ENCODE peak calls at places on chromosome 17, in four cellular contexts. One of them, this sample, is unnamed.

GRCh38 chr17:43645765-43646481 is 15.8 kb downstream of the MEOX1 start:
- DNase-seq in HepG2: no peak
- DNase-seq in H1: no peak
- DNase-seq in K562: no peak
- DNase-seq in this sample: no peak

GRCh38 chr17:73420897-73421296 is 109.1 kb upstream of the CDC42EP4 start:
- DNase-seq in HepG2: peak
- DNase-seq in H1: no peak
- DNase-seq in K562: peak
- DNase-seq in this sample: peak

GRCh38 chr17:35159926-35160325 is 12.3 kb downstream of the UNC45B start:
- DNase-seq in HepG2: no peak
- DNase-seq in H1: no peak
- DNase-seq in K562: no peak
- DNase-seq in this sample: no peak

GRCh38 chr17:72771734-72772133 is 320.8 kb downstream of the SLC39A11 start:
- DNase-seq in HepG2: no peak
- DNase-seq in H1: no peak
- DNase-seq in K562: no peak
- DNase-seq in this sample: no peak

GRCh38 chr17:80045703-80046102 is 9.3 kb downstream of the CCDC40 start:
- DNase-seq in HepG2: no peak
- DNase-seq in H1: no peak
- DNase-seq in K562: no peak
- DNase-seq in this sample: no peak

GRCh38 chr17:19549746-19550623 is 16.3 kb downstream of the SLC47A1 start:
- DNase-seq in HepG2: peak
- DNase-seq in H1: no peak
- DNase-seq in K562: no peak
- DNase-seq in this sample: no peak

GRCh38 chr17:64133546-64134215 is 3.7 kb upstream of the ERN1 start:
- DNase-seq in HepG2: peak
- DNase-seq in H1: no peak
- DNase-seq in K562: peak
- DNase-seq in this sample: no peak

GRCh38 chr17:48174833-48175232 is 67.3 kb downstream of the SNX11 start:
- DNase-seq in HepG2: no peak
- DNase-seq in H1: no peak
- DNase-seq in K562: no peak
- DNase-seq in this sample: no peak

GRCh38 chr17:61201211-61201610 is 198.4 kb upstream of the TBX2 start:
- DNase-seq in HepG2: peak
- DNase-seq in H1: no peak
- DNase-seq in K562: no peak
- DNase-seq in this sample: no peak

GRCh38 chr17:15886804-15887203 is 58.1 kb upstream of the ADORA2B start:
- DNase-seq in HepG2: no peak
- DNase-seq in H1: no peak
- DNase-seq in K562: no peak
- DNase-seq in this sample: peak

GRCh38 chr17:77304051-77304745 is 163.4 kb downstream of the SEC14L1 start:
- DNase-seq in HepG2: no peak
- DNase-seq in H1: no peak
- DNase-seq in K562: no peak
- DNase-seq in this sample: no peak
- TF ChIP-seq GABPA in HepG2: no peak
- TF ChIP-seq GABPA in H1: no peak
- TF ChIP-seq GABPA in K562: no peak
- TF ChIP-seq GABPA in this sample: no peak

DNA sequence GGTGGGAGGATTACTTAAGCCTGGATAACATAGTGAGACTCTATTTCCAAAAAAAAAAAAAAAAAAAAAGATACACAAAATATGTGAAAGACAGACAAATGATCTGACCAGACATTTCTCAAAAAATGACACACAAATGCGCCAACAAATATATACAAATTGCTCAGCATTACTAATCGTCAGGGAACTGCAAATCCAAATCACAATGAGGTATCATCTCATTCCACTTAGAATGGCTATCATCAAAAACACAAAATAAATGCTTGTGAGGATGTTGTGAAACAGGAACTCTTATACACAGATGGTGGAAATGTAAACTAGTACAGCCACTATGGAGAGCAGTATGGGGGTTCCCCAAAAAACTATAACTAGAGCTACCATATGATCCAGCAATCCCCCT is 62.4 kb downstream of the STX8 start:
- DNase-seq in HepG2: no peak
- DNase-seq in H1: no peak
- DNase-seq in K562: no peak
- DNase-seq in this sample: no peak
- TF ChIP-seq GABPA in HepG2: no peak
- TF ChIP-seq GABPA in H1: no peak
- TF ChIP-seq GABPA in K562: no peak
- TF ChIP-seq GABPA in this sample: no peak

GRCh38 chr17:59827721-59828477 is 64.8 kb downstream of the TUBD1 start:
- DNase-seq in HepG2: no peak
- DNase-seq in H1: no peak
- DNase-seq in K562: no peak
- DNase-seq in this sample: no peak

GRCh38 chr17:59828478-59828760 is 64.3 kb downstream of the TUBD1 start:
- DNase-seq in HepG2: no peak
- DNase-seq in H1: no peak
- DNase-seq in K562: no peak
- DNase-seq in this sample: no peak

GRCh38 chr17:59829217-59830006 is 63.3 kb downstream of the TUBD1 start:
- DNase-seq in HepG2: peak
- DNase-seq in H1: no peak
- DNase-seq in K562: peak
- DNase-seq in this sample: peak

GRCh38 chr17:59830846-59831486 is 61.8 kb downstream of the TUBD1 start:
- DNase-seq in HepG2: no peak
- DNase-seq in H1: no peak
- DNase-seq in K562: no peak
- DNase-seq in this sample: no peak

GRCh38 chr17:59830007-59830630 is 62.6 kb downstream of the TUBD1 start:
- DNase-seq in HepG2: no peak
- DNase-seq in H1: no peak
- DNase-seq in K562: no peak
- DNase-seq in this sample: no peak
- TF ChIP-seq GABPA in HepG2: no peak
- TF ChIP-seq GABPA in H1: no peak
- TF ChIP-seq GABPA in K562: no peak
- TF ChIP-seq GABPA in this sample: no peak

DNA sequence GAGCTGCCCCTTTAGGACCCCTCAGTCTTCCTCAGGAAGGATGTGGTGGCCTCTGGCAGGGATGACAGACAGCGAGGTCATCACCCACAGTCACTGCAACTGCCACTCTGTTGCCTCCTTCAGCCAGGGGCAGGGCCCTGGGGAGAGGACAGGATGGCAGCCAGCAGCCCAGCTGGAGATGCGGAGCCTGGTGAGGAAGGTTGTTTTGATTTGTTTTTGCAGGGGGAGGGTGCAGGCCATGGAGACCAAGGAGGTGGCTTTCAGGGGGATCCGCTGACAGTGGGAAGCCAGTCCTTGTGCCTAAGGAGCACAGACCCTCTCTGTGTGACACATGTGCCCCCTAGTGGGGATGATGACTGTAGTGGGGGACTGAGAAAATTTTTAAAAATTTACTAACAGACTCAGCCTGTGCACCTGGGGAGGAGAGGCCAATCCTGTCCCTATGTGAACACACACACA is 7.4 kb downstream of the PRCD start:
- DNase-seq in HepG2: peak
- DNase-seq in H1: no peak
- DNase-seq in K562: peak
- DNase-seq in this sample: peak
- TF ChIP-seq GABPA in HepG2: no peak
- TF ChIP-seq GABPA in H1: no peak
- TF ChIP-seq GABPA in K562: no peak
- TF ChIP-seq GABPA in this sample: no peak

DNA sequence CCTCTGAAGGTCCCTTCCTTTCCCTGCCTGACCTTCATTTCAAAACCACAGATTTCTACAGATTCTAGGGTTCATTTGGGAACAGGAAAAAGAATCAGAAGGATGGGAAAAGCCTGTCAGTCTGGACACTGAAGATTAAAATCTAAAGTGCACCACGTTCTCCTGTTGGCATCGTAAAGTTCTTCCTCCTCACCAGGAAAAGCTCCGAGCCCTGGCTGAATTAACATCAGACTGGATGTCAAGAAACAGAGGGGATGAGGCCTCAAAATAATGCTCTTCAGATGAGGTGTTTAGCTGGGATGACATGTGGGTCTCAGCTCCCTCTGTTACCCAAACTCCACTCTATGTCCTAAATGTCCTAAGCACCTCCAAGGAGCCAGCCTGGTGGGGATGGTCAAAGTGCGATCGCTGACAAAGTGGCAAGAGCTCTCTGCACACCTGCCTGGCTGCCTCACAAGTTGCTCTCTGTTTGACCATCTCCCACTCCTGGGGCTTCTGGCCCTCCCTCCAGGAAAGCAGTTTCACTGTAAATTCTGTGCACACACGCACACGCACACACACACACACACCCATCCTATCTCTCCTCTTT is 1.9 kb downstream of the PITPNA start:
- DNase-seq in HepG2: no peak
- DNase-seq in H1: no peak
- DNase-seq in K562: no peak
- DNase-seq in this sample: no peak
- TF ChIP-seq GABPA in HepG2: no peak
- TF ChIP-seq GABPA in H1: no peak
- TF ChIP-seq GABPA in K562: no peak
- TF ChIP-seq GABPA in this sample: no peak

DNA sequence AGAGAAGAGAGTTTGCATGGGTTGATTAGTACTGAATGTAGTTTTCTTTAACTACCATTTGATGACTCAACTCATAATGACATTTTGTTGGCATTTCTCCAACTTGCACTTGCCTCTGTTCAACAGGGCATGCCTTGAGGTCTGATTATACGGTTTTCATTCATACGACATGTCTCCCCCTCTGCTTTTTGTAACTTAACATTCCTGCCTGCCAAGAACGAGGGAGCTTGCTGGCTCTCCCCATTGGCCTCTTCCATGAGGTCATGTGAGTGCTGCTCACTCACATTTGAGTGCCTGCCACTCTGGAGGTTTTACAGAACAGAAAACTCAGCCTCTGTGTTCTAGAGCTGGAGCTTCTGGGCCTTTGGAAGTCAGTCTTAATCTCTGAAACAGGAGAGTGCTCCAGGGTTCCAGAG is 19.7 kb downstream of the MAP2K6 start:
- DNase-seq in HepG2: no peak
- DNase-seq in H1: no peak
- DNase-seq in K562: no peak
- DNase-seq in this sample: no peak
- TF ChIP-seq GABPA in HepG2: no peak
- TF ChIP-seq GABPA in H1: no peak
- TF ChIP-seq GABPA in K562: no peak
- TF ChIP-seq GABPA in this sample: no peak

DNA sequence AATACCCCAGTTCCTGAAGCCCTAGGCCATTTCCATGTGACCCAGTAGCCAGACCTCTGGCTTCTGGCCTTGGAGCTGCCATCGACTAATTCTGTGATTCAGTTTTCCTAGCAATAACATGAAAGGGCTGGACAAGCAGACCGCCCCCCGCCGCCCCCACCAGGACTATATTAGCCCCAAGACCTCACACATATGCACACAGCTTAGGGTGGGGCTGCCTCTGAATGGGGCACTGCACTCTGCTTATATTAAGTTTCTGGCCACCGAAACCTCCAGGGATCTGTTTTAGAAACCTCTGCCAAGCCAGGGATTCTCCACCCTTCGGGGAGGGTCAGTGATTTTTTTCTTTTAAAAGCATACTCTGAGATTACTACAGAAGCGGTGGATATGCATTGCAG is 2.3 kb downstream of the RAB11FIP4 start:
- DNase-seq in HepG2: no peak
- DNase-seq in H1: no peak
- DNase-seq in K562: no peak
- DNase-seq in this sample: no peak
- TF ChIP-seq GABPA in HepG2: no peak
- TF ChIP-seq GABPA in H1: no peak
- TF ChIP-seq GABPA in K562: no peak
- TF ChIP-seq GABPA in this sample: no peak